ENCODE peak calls at places on chromosomes 7 and 10, in ten cellular contexts. V is body of pancreas, C is A549, Y is IMR-90, N is heart left ventricle, M is breast epithelium, T is prostate gland, X is HepG2, P is GM12878, B is HCT116. Q is an unnamed sample.

GRCh38 chr7:101519324-101520017 is 109.6 kb downstream of the MYL10 start:
- DNase-seq in M (no peak), T (no peak), N (peak), V (no peak), C (no peak), X (no peak), Y (peak), P (no peak), B (no peak), Q (no peak)

GRCh38 chr10:25177093-25177753 is 2.4 kb downstream of the GPR158 start:
- DNase-seq in V (no peak), X (no peak), M (no peak), N (no peak), P (no peak), Y (no peak), C (no peak), T (no peak), B (no peak), Q (no peak)

GRCh38 chr10:613661-614340 is 75.7 kb downstream of the DIP2C start:
- DNase-seq in M (no peak), P (no peak), C (no peak), T (no peak), N (no peak), X (no peak), Y (no peak), B (no peak), V (no peak), Q (no peak)

GRCh38 chr10:23099816-23100215 is 4.4 kb downstream of the MSRB2 start:
- DNase-seq in V (no peak), B (no peak), M (no peak), N (no peak), Y (peak), C (no peak), T (no peak), X (peak), P (no peak), Q (no peak)

GRCh38 chr10:95513941-95514392 is 47.2 kb downstream of the SORBS1 start:
- DNase-seq in C (peak), M (no peak), B (no peak), P (no peak), V (peak), T (peak), N (no peak), X (no peak), Y (peak), Q (no peak)

GRCh38 chr10:14583252-14583651 is 191.4 kb downstream of the FAM107B start:
- DNase-seq in C (no peak), Y (no peak), V (no peak), X (no peak), B (no peak), P (no peak), M (no peak), N (no peak), T (no peak), Q (no peak)

GRCh38 chr10:15211464-15211979 is 43.0 kb upstream of the NMT2 start:
- DNase-seq in C (no peak), Y (peak), M (no peak), V (no peak), X (no peak), B (peak), N (no peak), P (no peak), T (no peak), Q (no peak)

GRCh38 chr10:4352566-4352961 is 473.4 kb upstream of the AKR1E2 start:
- DNase-seq in C (no peak), N (no peak), T (no peak), V (no peak), P (no peak), B (no peak), X (no peak), M (no peak), Y (no peak), Q (no peak)

GRCh38 chr10:184911-185310 is 49.7 kb downstream of the ZMYND11 start:
- DNase-seq in Y (peak), M (no peak), P (no peak), T (no peak), V (no peak), X (no peak), C (no peak), B (no peak), N (no peak), Q (no peak)

GRCh38 chr7:115087437-115087836 is 165.5 kb downstream of the MDFIC start:
- DNase-seq in X (peak), M (no peak), P (no peak), Y (peak), V (peak), T (no peak), B (peak), C (peak), N (no peak), Q (no peak)

GRCh38 chr7:138184191-138184590 is 107.9 kb downstream of the AKR1D1 start:
- DNase-seq in N (no peak), B (no peak), X (no peak), Y (no peak), C (no peak), P (no peak), V (no peak), T (no peak), M (no peak), Q (no peak)

GRCh38 chr7:154581251-154581890 is 421.6 kb downstream of the PAXIP1 start:
- DNase-seq in X (no peak), C (no peak), V (no peak), T (no peak), N (no peak), P (no peak), Y (no peak), B (no peak), M (no peak), Q (no peak)

GRCh38 chr10:110637558-110638053 is 6.5 kb upstream of the RBM20 start:
- DNase-seq in N (no peak), V (no peak), M (no peak), C (peak), P (no peak), X (no peak), T (no peak), Y (peak), B (no peak), Q (no peak)

GRCh38 chr10:48399056-48399541 is 92.6 kb downstream of the MAPK8 start:
- DNase-seq in T (no peak), Y (no peak), X (no peak), M (no peak), B (no peak), P (no peak), N (no peak), C (no peak), V (no peak), Q (no peak)

GRCh38 chr10:22713853-22714523 is 390 bp downstream of the PIP4K2A start:
- DNase-seq in C (no peak), M (no peak), Y (peak), V (peak), B (no peak), T (peak), N (peak), P (no peak), X (no peak), Q (peak)

GRCh38 chr10:73907841-73908517 is 3.0 kb upstream of the PLAU start:
- DNase-seq in N (peak), V (no peak), M (no peak), X (no peak), P (no peak), T (no peak), B (no peak), C (peak), Y (peak), Q (no peak)

GRCh38 chr7:5549096-5549896 is 125.7 kb upstream of the TNRC18 start:
- DNase-seq in N (no peak), V (no peak), Y (peak), P (no peak), B (peak), X (no peak), T (no peak), M (no peak), C (peak), Q (peak)

GRCh38 chr7:100689230-100690135 is 4.6 kb downstream of the GIGYF1 start:
- DNase-seq in V (no peak), B (no peak), C (no peak), T (no peak), Y (no peak), P (no peak), N (peak), M (no peak), X (no peak), Q (no peak)

GRCh38 chr7:71780282-71780681 is 631.9 kb downstream of the CALN1 start:
- DNase-seq in Y (no peak), P (no peak), C (no peak), N (no peak), T (no peak), V (no peak), M (no peak), X (no peak), B (no peak), Q (no peak)

GRCh38 chr7:106178593-106179134 is 66.6 kb upstream of the SYPL1 start:
- DNase-seq in Y (peak), N (no peak), M (no peak), V (no peak), T (peak), X (peak), P (no peak), B (peak), C (peak), Q (no peak)

GRCh38 chr7:50474382-50475155 is 24.4 kb upstream of the FIGNL1 start:
- DNase-seq in B (no peak), M (no peak), C (no peak), V (no peak), Y (no peak), P (no peak), X (no peak), N (no peak), T (no peak), Q (no peak)

GRCh38 chr10:76257816-76258215 is 826.4 kb downstream of the LRMDA start:
- DNase-seq in C (no peak), X (no peak), M (no peak), V (no peak), Y (no peak), B (no peak), P (no peak), T (no peak), N (no peak), Q (no peak)

GRCh38 chr10:124012583-124012982 is 80.8 kb downstream of the CHST15 start:
- DNase-seq in P (no peak), M (no peak), B (no peak), N (no peak), X (no peak), C (no peak), V (no peak), T (no peak), Y (no peak), Q (no peak)

GRCh38 chr10:6514844-6515780 is 65.0 kb downstream of the PRKCQ start:
- DNase-seq in T (no peak), M (no peak), N (no peak), V (no peak), Y (no peak), B (no peak), X (no peak), C (no peak), P (no peak), Q (no peak)

GRCh38 chr7:147298611-147299043 is 1182.0 kb downstream of the CNTNAP2 start:
- DNase-seq in M (no peak), V (no peak), Y (peak), X (no peak), C (no peak), P (no peak), T (no peak), B (no peak), N (no peak), Q (no peak)

GRCh38 chr7:134966691-134967090 is 19.6 kb upstream of the AGBL3 start:
- DNase-seq in N (no peak), V (no peak), M (no peak), T (peak), P (no peak), Y (no peak), X (no peak), B (no peak), C (no peak), Q (no peak)

GRCh38 chr7:43756368-43757072 is 2.0 kb upstream of the BLVRA start:
- DNase-seq in P (no peak), Y (peak), T (no peak), V (no peak), X (no peak), M (no peak), B (no peak), C (no peak), N (no peak), Q (peak)

GRCh38 chr10:76036962-76037361 is 605.5 kb downstream of the LRMDA start:
- DNase-seq in B (no peak), T (no peak), P (no peak), N (no peak), X (peak), C (peak), V (no peak), Y (no peak), M (no peak), Q (no peak)

GRCh38 chr10:75746356-75746755 is 314.9 kb downstream of the LRMDA start:
- DNase-seq in N (no peak), P (no peak), C (no peak), Y (no peak), T (no peak), B (no peak), X (peak), V (no peak), M (no peak), Q (no peak)

GRCh38 chr10:124722812-124723783 is 21.1 kb downstream of the FAM53B start:
- DNase-seq in B (no peak), V (no peak), M (no peak), P (peak), C (no peak), N (peak), Y (no peak), X (no peak), T (no peak), Q (no peak)

GRCh38 chr10:6445671-6446278 is 134.3 kb downstream of the PRKCQ start:
- DNase-seq in Y (peak), B (peak), X (peak), P (no peak), C (peak), N (no peak), V (no peak), M (no peak), T (no peak), Q (peak)

GRCh38 chr10:80457554-80458262 is 3.6 kb downstream of the TSPAN14 start:
- DNase-seq in Y (no peak), P (no peak), C (no peak), V (no peak), X (peak), B (no peak), T (no peak), N (no peak), M (no peak), Q (no peak)
- TF ChIP-seq CTCF in Y (no peak), P (no peak), C (no peak), V (peak), X (peak), B (peak), T (peak), N (no peak), M (no peak), Q (no peak)

GRCh38 chr7:85693326-85693725 is 506.5 kb upstream of the SEMA3D start:
- DNase-seq in C (no peak), V (no peak), X (no peak), N (no peak), B (no peak), M (no peak), Y (no peak), T (no peak), P (no peak), Q (no peak)

GRCh38 chr7:85682819-85683218 is 496.0 kb upstream of the SEMA3D start:
- DNase-seq in C (no peak), T (no peak), N (no peak), M (no peak), B (no peak), X (no peak), Y (peak), V (no peak), P (no peak), Q (no peak)

GRCh38 chr7:85685901-85686300 is 499.0 kb upstream of the SEMA3D start:
- DNase-seq in Y (no peak), X (no peak), N (no peak), P (no peak), B (no peak), V (no peak), C (no peak), T (no peak), M (no peak), Q (no peak)

GRCh38 chr7:85686410-85687181 is 499.7 kb upstream of the SEMA3D start:
- DNase-seq in T (no peak), Y (no peak), C (no peak), X (no peak), M (no peak), B (no peak), N (no peak), V (no peak), P (no peak), Q (no peak)

GRCh38 chr7:85688712-85689111 is 501.9 kb upstream of the SEMA3D start:
- DNase-seq in M (no peak), P (no peak), Y (no peak), B (no peak), V (no peak), N (no peak), X (no peak), C (no peak), T (no peak), Q (no peak)
- TF ChIP-seq POLR2A in M (no peak), P (no peak), Y (no peak), B (no peak), V (no peak), N (no peak), X (no peak), C (no peak), T (no peak), Q (no peak)

GRCh38 chr7:122889116-122889515 is 2.9 kb upstream of the CADPS2 start:
- DNase-seq in Y (no peak), P (no peak), V (no peak), N (no peak), M (no peak), X (no peak), T (no peak), B (no peak), C (no peak), Q (no peak)

GRCh38 chr7:122885583-122886356 is 490 bp downstream of the CADPS2 start:
- DNase-seq in T (peak), X (peak), Y (no peak), V (peak), B (no peak), M (no peak), C (peak), P (no peak), N (peak), Q (peak)

GRCh38 chr7:122887848-122888247 is 1.6 kb upstream of the CADPS2 start:
- DNase-seq in C (no peak), X (no peak), P (no peak), V (no peak), T (no peak), B (no peak), M (no peak), N (no peak), Y (no peak), Q (no peak)

GRCh38 chr7:122886357-122887081 is at the start of gene CADPS2:
- DNase-seq in T (peak), B (peak), P (no peak), X (peak), V (peak), M (peak), N (peak), Y (peak), C (peak), Q (peak)

GRCh38 chr7:122887198-122887597 is 938 bp upstream of the CADPS2 start:
- DNase-seq in Y (peak), P (no peak), N (peak), M (peak), C (peak), V (peak), B (peak), X (peak), T (peak), Q (peak)
- TF ChIP-seq CTCF in Y (no peak), P (peak), N (peak), M (no peak), C (no peak), V (peak), B (no peak), X (peak), T (peak), Q (no peak)

DNA sequence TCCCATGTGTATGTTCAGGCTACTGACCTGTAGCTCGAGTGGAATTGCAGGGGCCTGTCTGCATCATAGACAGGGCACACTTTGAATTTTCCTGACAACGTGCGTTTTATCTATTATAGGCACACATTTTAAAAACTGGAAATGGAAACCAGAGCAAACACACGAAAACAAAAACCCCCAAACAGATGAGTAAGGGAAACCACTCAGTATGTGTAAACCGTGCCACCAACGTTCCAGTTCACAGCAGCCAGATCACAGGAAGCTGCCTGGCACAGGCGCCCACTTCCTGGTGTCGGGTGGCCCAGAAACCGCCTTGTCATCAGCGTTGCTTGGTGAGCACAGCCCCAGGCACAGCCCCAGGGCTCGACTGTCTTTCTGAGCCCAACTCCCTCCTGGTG is 34.5 kb upstream of the DNAJB6 start:
- DNase-seq in P (peak), X (no peak), T (peak), M (no peak), N (peak), C (peak), Y (peak), V (no peak), B (no peak), Q (no peak)
- TF ChIP-seq POLR2A in P (peak), X (no peak), T (no peak), M (no peak), N (no peak), C (no peak), Y (no peak), V (no peak), B (no peak), Q (no peak)

DNA sequence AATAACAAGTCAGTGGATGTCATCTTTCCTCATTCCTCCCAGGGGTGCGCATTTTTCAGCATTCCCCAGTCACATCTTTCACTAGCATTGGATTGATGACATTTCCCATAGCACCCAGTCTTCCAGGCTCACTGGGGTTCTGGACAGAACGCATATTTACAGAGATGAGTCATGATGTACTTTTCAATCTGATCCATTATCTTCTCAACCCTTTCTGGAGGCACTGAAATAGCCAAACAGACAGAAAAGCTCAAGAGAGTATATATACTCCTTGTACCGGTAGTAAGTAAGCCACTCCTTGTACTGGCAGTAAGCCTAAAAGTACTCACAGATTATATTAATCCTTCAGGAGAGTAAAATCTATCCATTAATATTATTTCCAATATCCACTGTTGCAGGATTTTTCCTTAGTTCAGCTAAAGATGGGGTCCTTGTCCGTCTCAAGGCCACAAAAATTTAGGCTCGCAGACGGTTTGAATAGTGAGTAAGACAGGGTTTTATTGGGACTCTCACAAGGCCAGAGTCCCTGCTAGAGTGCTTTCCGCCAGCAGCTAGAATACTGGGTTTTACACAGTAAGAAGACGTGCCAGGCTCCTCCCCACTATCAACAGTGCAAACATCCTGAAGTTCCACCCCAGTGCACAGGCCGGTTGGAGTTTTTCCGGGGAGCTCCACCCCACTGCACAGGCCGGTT is 60.8 kb downstream of the MDH2 start:
- DNase-seq in P (no peak), V (peak), M (peak), Y (peak), T (peak), C (peak), X (peak), N (no peak), B (no peak), Q (no peak)
- TF ChIP-seq CTCF in P (no peak), V (no peak), M (no peak), Y (no peak), T (no peak), C (no peak), X (no peak), N (no peak), B (no peak), Q (no peak)

Q was measured in lower leg skin.